ENCODE peak calls at places on chromosomes 12 and 14, in six cellular contexts. K is GM12891; W is COR-L47; P is HT1080; N is activated T-cell treated with anti-CD3 and anti-CD28 coated beads, Interleukin-2, amount 50 U/mL, for 4 hours; Z is ELF-1. I is an unnamed sample.

GRCh38 chr14:101876539-101876938 is 87.8 kb upstream of the DYNC1H1 start:
- DNase-seq in Z (no peak), P (no peak), N (peak), K (peak), W (no peak), I (peak)

GRCh38 chr12:19082365-19082911 is 47.1 kb upstream of the PLEKHA5 start:
- DNase-seq in K (no peak), Z (no peak), W (no peak), P (no peak), N (no peak), I (no peak)

GRCh38 chr12:106031736-106032135 is 107.0 kb downstream of the NUAK1 start:
- DNase-seq in W (no peak), P (no peak), Z (no peak), N (no peak), K (no peak), I (no peak)

GRCh38 chr14:65010211-65010931 is 23.7 kb downstream of the FNTB start:
- DNase-seq in Z (no peak), K (no peak), P (no peak), W (no peak), N (no peak), I (no peak)

GRCh38 chr12:38904932-38905479 is 385 bp downstream of the CPNE8 start:
- DNase-seq in Z (peak), N (peak), P (peak), W (no peak), K (peak), I (no peak)

GRCh38 chr12:64716373-64716772 is 42.8 kb downstream of the GNS start:
- DNase-seq in Z (no peak), K (no peak), N (no peak), W (no peak), P (no peak), I (no peak)

GRCh38 chr14:68466491-68466977 is 326.3 kb downstream of the ZFP36L1 start:
- DNase-seq in W (no peak), N (no peak), K (no peak), Z (no peak), P (peak), I (no peak)

GRCh38 chr12:47270782-47271664 is 191.3 kb upstream of the AMIGO2 start:
- DNase-seq in W (no peak), Z (no peak), N (peak), P (peak), K (no peak), I (no peak)

GRCh38 chr14:28763914-28764848 is 2.4 kb upstream of the FOXG1 start:
- DNase-seq in Z (peak), K (no peak), P (no peak), W (peak), N (no peak), I (no peak)

GRCh38 chr12:89861086-89861485 is 152.4 kb upstream of the ATP2B1 start:
- DNase-seq in W (no peak), P (peak), K (no peak), Z (no peak), N (peak), I (no peak)

GRCh38 chr14:21647380-21647779 is 6.3 kb upstream of the OR4E2 start:
- DNase-seq in K (no peak), W (no peak), Z (no peak), P (no peak), N (no peak), I (no peak)

GRCh38 chr14:103089386-103090335 is 4.9 kb upstream of the EXOC3L4 start:
- DNase-seq in P (no peak), K (no peak), W (no peak), Z (no peak), N (no peak), I (no peak)

GRCh38 chr14:35252485-35252884 is 39.7 kb upstream of the PSMA6 start:
- DNase-seq in W (peak), P (no peak), K (no peak), N (no peak), Z (no peak), I (no peak)

GRCh38 chr14:68507544-68508081 is 285.3 kb downstream of the ZFP36L1 start:
- DNase-seq in W (no peak), K (no peak), N (peak), Z (no peak), P (no peak), I (no peak)

GRCh38 chr12:86456241-86456640 is 200.1 kb upstream of the MGAT4C start:
- DNase-seq in N (no peak), W (no peak), K (no peak), Z (no peak), P (no peak), I (no peak)

GRCh38 chr14:101226603-101227425 is 323.3 kb upstream of the RTL1 start:
- DNase-seq in N (no peak), Z (peak), K (no peak), W (no peak), P (no peak), I (no peak)

GRCh38 chr12:90836689-90837088 is 118.3 kb downstream of the CCER1 start:
- DNase-seq in K (no peak), N (no peak), P (no peak), W (no peak), Z (peak), I (no peak)

GRCh38 chr12:14284189-14284722 is 81.2 kb upstream of the ATF7IP start:
- DNase-seq in W (no peak), Z (peak), P (no peak), K (no peak), N (no peak), I (peak)

GRCh38 chr12:110102255-110102654 is 21.9 kb upstream of the IFT81 start:
- DNase-seq in P (peak), W (peak), K (no peak), Z (peak), N (no peak), I (peak)

GRCh38 chr12:127170271-127171180 is 1096.4 kb upstream of the TMEM132C start:
- DNase-seq in K (no peak), W (no peak), N (no peak), P (no peak), Z (no peak), I (no peak)

GRCh38 chr14:64293976-64294671 is at the start of gene ESR2:
- DNase-seq in Z (peak), N (peak), P (no peak), K (peak), W (peak), I (peak)

GRCh38 chr14:93619176-93619793 is 169.0 kb downstream of the PRIMA1 start:
- DNase-seq in W (peak), P (peak), Z (peak), N (no peak), K (peak), I (peak)

GRCh38 chr14:41824441-41824840 is 217.8 kb downstream of the LRFN5 start:
- DNase-seq in N (no peak), W (no peak), Z (peak), P (peak), K (no peak), I (no peak)

GRCh38 chr14:78143489-78144145 is 26.6 kb upstream of the NRXN3 start:
- DNase-seq in Z (no peak), K (no peak), N (no peak), W (no peak), P (peak), I (no peak)

GRCh38 chr12:105995986-105996385 is 142.8 kb downstream of the NUAK1 start:
- DNase-seq in W (no peak), P (peak), Z (no peak), N (no peak), K (no peak), I (no peak)

I was measured in GM12864.